ENCODE peak calls at places on chromosomes 12 and 14, in nine cellular contexts. R is testis, Q is upper lobe of right lung, E is mammary epithelial cell, C is fibroblast of villous mesenchyme, B is AG10803, M is mesendoderm, L is small intestine, H is tibial nerve. O is an unnamed sample.

GRCh38 chr14:75310295-75311059 is 31.8 kb downstream of the FOS start:
- DNase-seq in C (peak), R (peak), M (peak), Q (peak), H (peak), E (peak), L (no peak), B (peak), O (peak)

GRCh38 chr14:39939023-39939422 is 506.8 kb upstream of the FBXO33 start:
- DNase-seq in Q (no peak), E (no peak), C (no peak), L (no peak), R (no peak), B (no peak), M (peak), H (no peak), O (no peak)

GRCh38 chr12:102326987-102327386 is 129.4 kb upstream of the PMCH start:
- DNase-seq in C (peak), Q (no peak), L (no peak), B (no peak), E (no peak), M (peak), H (no peak), R (no peak), O (no peak)

GRCh38 chr12:32331133-32331532 is 68.2 kb upstream of the FGD4 start:
- DNase-seq in B (peak), Q (no peak), E (peak), M (peak), H (no peak), L (no peak), R (no peak), C (peak), O (peak)

GRCh38 chr12:94049718-94050117 is 98.7 kb upstream of the PLXNC1 start:
- DNase-seq in L (peak), E (no peak), H (no peak), B (no peak), M (no peak), R (peak), Q (no peak), C (no peak), O (no peak)

GRCh38 chr12:75505706-75506312 is 5.6 kb downstream of the KRR1 start:
- DNase-seq in B (peak), M (no peak), Q (no peak), H (no peak), E (no peak), L (no peak), C (peak), R (no peak), O (peak)

GRCh38 chr12:112018571-112019237 is 5.5 kb downstream of the ERP29 start:
- DNase-seq in B (peak), R (no peak), C (peak), E (peak), L (no peak), H (no peak), Q (no peak), M (no peak), O (peak)

GRCh38 chr12:50677858-50678257 is 86.0 kb upstream of the ATF1 start:
- DNase-seq in C (peak), M (no peak), H (peak), L (no peak), Q (no peak), R (no peak), B (peak), E (peak), O (peak)

GRCh38 chr14:66070542-66071319 is 415.4 kb upstream of the CCDC196 start:
- DNase-seq in B (no peak), E (peak), Q (no peak), L (peak), R (peak), H (peak), C (peak), M (peak), O (peak)

GRCh38 chr12:64781374-64782029 is 22.3 kb upstream of the GNS start:
- DNase-seq in Q (peak), C (no peak), M (peak), E (no peak), R (no peak), H (no peak), L (peak), B (no peak), O (no peak)

GRCh38 chr14:106790189-106791036 is 1264.0 kb downstream of the TMEM121 start:
- DNase-seq in C (no peak), M (peak), R (peak), E (peak), H (peak), Q (peak), B (no peak), L (peak), O (no peak)

GRCh38 chr12:129005416-129005815 is 152.1 kb downstream of the GLT1D1 start:
- DNase-seq in H (no peak), C (no peak), E (no peak), Q (no peak), R (no peak), L (no peak), B (no peak), M (no peak), O (no peak)

GRCh38 chr14:36915089-36915488 is 253.4 kb downstream of the PAX9 start:
- DNase-seq in C (no peak), L (no peak), Q (no peak), R (no peak), B (no peak), M (no peak), H (no peak), E (no peak), O (no peak)

GRCh38 chr12:14214495-14214894 is 151.0 kb upstream of the ATF7IP start:
- DNase-seq in E (no peak), Q (no peak), C (no peak), R (no peak), H (no peak), B (no peak), L (no peak), M (no peak), O (no peak)

GRCh38 chr12:56520025-56520810 is 1.4 kb upstream of the RBMS2 start:
- DNase-seq in E (no peak), Q (no peak), L (no peak), R (no peak), H (no peak), M (no peak), C (peak), B (peak), O (peak)

GRCh38 chr12:57521475-57522018 is 1.1 kb upstream of the MBD6 start:
- DNase-seq in R (peak), M (peak), L (peak), C (peak), Q (peak), H (peak), B (peak), E (no peak), O (no peak)
- H3K4me3 ChIP-seq in R (peak), M (no peak), L (no peak), C (peak), Q (peak), H (no peak), B (peak), E (no peak), O (no peak)

DNA sequence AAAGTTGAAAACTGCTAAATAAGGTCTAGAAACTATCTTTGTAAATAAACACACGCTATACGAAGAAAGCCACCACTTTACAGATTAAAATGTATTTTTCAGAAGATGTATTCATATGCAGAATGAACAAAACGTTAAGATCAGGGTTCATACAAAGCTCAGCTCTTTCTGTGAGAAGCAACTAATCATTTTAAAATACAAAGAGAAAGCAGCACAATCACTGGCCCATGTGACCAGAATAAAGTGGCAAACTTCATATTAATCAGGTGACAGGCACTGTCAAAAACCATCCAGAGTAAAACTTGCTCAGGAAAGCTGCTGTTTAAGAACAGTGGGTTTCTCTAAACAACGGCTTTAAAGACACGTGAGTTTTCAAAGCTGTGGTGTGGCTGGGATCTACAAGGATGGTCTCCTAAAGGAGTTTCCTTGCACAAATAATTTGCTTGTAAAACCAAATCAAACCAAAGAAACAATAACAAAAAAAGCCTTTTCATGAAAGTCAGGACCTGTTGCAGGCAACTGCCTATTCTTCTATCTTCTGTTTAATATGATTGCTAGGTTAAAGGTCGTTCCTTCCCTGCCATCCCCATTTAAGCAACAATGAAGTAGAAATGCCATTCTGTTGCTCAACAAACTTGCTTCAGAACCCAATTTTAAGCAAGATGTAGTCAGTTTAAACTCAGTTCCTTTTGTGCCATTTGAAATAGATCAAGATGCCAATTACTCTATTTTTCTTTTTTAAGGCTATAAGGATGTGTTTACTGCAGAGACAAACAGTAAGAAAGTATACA is 22.3 kb downstream of the SEL1L start:
- DNase-seq in B (no peak), Q (no peak), R (no peak), H (no peak), E (no peak), M (no peak), L (no peak), C (no peak), O (no peak)
- H3K4me3 ChIP-seq in B (no peak), Q (no peak), R (no peak), H (no peak), E (no peak), M (no peak), L (no peak), C (no peak), O (no peak)

GRCh38 chr12:103957865-103958388 is 7.7 kb upstream of the TDG start:
- DNase-seq in L (no peak), R (no peak), C (no peak), Q (no peak), M (no peak), H (no peak), E (no peak), B (no peak), O (no peak)
- H3K4me3 ChIP-seq in L (no peak), R (peak), C (no peak), Q (peak), M (no peak), H (peak), E (no peak), B (no peak), O (peak)

DNA sequence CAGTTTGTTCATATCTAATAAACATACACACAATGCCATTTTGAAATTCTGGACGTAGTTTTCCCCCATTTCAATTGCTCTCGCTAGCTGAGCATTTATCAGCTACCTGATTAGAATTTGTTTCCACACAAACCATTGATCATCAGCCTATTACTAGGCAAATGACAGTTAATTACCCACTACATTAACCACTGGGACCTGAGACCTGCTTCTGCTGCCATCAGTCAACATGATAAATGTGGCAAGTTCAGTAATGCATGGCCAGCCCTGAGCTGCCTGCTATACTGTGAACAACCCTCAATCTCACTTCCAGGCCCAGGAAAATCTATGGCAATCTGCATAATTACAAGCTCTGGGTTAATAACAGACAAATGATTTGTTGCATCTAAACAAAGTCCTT is 43.5 kb downstream of the LMO3 start:
- DNase-seq in Q (no peak), L (no peak), R (no peak), H (no peak), M (no peak), E (no peak), B (no peak), C (no peak), O (no peak)
- H3K4me3 ChIP-seq in Q (no peak), L (no peak), R (no peak), H (no peak), M (no peak), E (no peak), B (no peak), C (no peak), O (no peak)

GRCh38 chr14:55399912-55400311 is 11.7 kb downstream of the ATG14 start:
- DNase-seq in M (no peak), Q (no peak), C (no peak), B (no peak), L (no peak), E (no peak), H (no peak), R (no peak), O (no peak)

GRCh38 chr14:55404170-55404569 is 7.5 kb downstream of the ATG14 start:
- DNase-seq in C (no peak), E (no peak), M (no peak), B (no peak), L (no peak), H (no peak), R (no peak), Q (no peak), O (no peak)

GRCh38 chr14:55399183-55399582 is 12.4 kb downstream of the ATG14 start:
- DNase-seq in R (no peak), H (no peak), C (no peak), M (no peak), E (no peak), B (no peak), Q (no peak), L (no peak), O (no peak)

DNA sequence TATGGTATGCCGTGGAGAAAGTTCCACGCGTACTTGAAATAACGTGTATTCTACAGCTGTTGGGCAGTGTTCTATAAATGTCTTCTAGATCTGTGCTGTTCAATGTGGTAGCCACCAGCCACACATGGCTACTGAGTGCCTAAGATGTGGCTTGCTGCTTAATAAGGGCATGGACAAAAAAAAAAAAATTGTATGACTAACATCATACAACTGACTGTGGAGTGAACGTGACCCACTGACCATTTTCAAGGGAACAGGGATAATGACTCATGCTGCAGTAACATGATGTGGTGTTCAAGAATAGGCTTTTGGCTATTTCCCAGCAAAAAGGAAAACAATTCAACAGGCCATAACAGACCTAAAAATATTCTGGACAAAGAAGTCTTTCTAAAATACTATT is 13.0 kb downstream of the ATG14 start:
- DNase-seq in H (peak), R (peak), C (peak), L (no peak), Q (no peak), M (no peak), B (peak), E (peak), O (peak)
- H3K4me3 ChIP-seq in H (no peak), R (no peak), C (no peak), L (no peak), Q (no peak), M (no peak), B (no peak), E (no peak), O (no peak)

GRCh38 chr12:43806737-43807072 is 588 bp upstream of the TWF1 start:
- DNase-seq in E (no peak), Q (no peak), R (no peak), L (no peak), B (no peak), H (no peak), C (no peak), M (no peak), O (peak)
- H3K4me3 ChIP-seq in E (peak), Q (peak), R (peak), L (peak), B (peak), H (peak), C (peak), M (no peak), O (peak)

O was measured in cardiac fibroblast.